ENCODE peak calls at places on chromosomes 16 and 17, in four cellular contexts. P is NCI-H226, V is esophagus squamous epithelium, T is GM18507. J is an unnamed sample.

GRCh38 chr16:73016488-73016830 is 31.5 kb downstream of the ZFHX3 start:
- DNase-seq in P (no peak), T (no peak), V (no peak), J (no peak)

GRCh38 chr17:64448665-64449512 is at the start of gene MILR1:
- DNase-seq in P (peak; percentile 84), V (no peak), T (no peak), J (peak; percentile 77)

GRCh38 chr16:85269165-85269564 is 156.9 kb upstream of the CIBAR2 start:
- DNase-seq in P (no peak), V (no peak), T (no peak), J (no peak)

GRCh38 chr17:29124931-29125270 is 55.3 kb downstream of the MYO18A start:
- DNase-seq in P (peak; percentile 39), T (no peak), V (no peak), J (no peak)

GRCh38 chr16:9807302-9807701 is 374.9 kb downstream of the GRIN2A start:
- DNase-seq in P (no peak), V (no peak), T (no peak), J (no peak)

GRCh38 chr17:48500435-48501426 is 30.1 kb downstream of the HOXB1 start:
- DNase-seq in T (no peak), V (no peak), P (no peak), J (no peak)

GRCh38 chr16:87570938-87571867 is 31.1 kb upstream of the JPH3 start:
- DNase-seq in T (no peak), P (no peak), V (no peak), J (no peak)

GRCh38 chr17:75260679-75261335 is 599 bp downstream of the GGA3 start:
- DNase-seq in P (no peak), T (no peak), V (no peak), J (no peak)

GRCh38 chr17:42608692-42609181 is 437 bp downstream of the RETREG3 start:
- DNase-seq in T (no peak), P (no peak), V (peak; percentile 64), J (no peak)

GRCh38 chr16:31409433-31409832 is 16.3 kb downstream of the ITGAD start:
- DNase-seq in T (no peak), P (peak; percentile 5), V (no peak), J (no peak)

GRCh38 chr17:58415371-58416055 is 1.8 kb downstream of the RNF43 start:
- DNase-seq in P (no peak), T (no peak), V (no peak), J (no peak)

GRCh38 chr16:14070877-14071575 is at the start of gene MRTFB:
- DNase-seq in V (no peak), T (peak; percentile 80), P (peak; percentile 49), J (peak; percentile 25)

GRCh38 chr16:55569025-55569424 is 2.5 kb downstream of the CAPNS2 start:
- DNase-seq in P (peak; percentile 28), V (no peak), T (no peak), J (no peak)

J was measured in GM12878.